ENCODE peak calls at places on chromosomes 7 and 10, in ten cellular contexts. O, W, G, H, U, V, B, I, S and T are unnamed samples.

GRCh38 chr7:92880212-92881090 is 44.1 kb upstream of the CDK6 start:
- DNase-seq in O (no peak), W (no peak), G (no peak), H (no peak), U (peak; percentile 4), V (no peak), B (peak; percentile 51), I (no peak), S (no peak), T (no peak)

GRCh38 chr10:131983780-131984179 is 2.1 kb upstream of the BNIP3 start:
- DNase-seq in O (no peak), W (no peak), G (peak; percentile 9), H (no peak), U (no peak), V (peak; percentile 99), B (peak; percentile 68), I (no peak), S (no peak), T (peak; percentile 89)

GRCh38 chr7:152735443-152736004 is 24.0 kb upstream of the ACTR3B start:
- DNase-seq in O (no peak), W (no peak), G (no peak), H (no peak), U (no peak), V (peak; percentile 11), B (no peak), I (no peak), S (no peak), T (no peak)

GRCh38 chr7:46781901-46782439 is 799.9 kb downstream of the TNS3 start:
- DNase-seq in O (no peak), W (no peak), G (no peak), H (no peak), U (no peak), V (no peak), B (no peak), I (no peak), S (no peak), T (no peak)

GRCh38 chr10:92309273-92309672 is 18.3 kb downstream of the MARCHF5 start:
- DNase-seq in O (no peak), W (no peak), G (no peak), H (no peak), U (no peak), V (no peak), B (no peak), I (no peak), S (no peak), T (no peak)

GRCh38 chr7:130921391-130922180 is 187.6 kb upstream of the KLF14 start:
- DNase-seq in O (peak; percentile 56), W (peak; percentile 69), G (no peak), H (peak; percentile 87), U (no peak), V (peak; percentile 85), B (peak; percentile 91), I (no peak), S (peak; percentile 49), T (no peak)

GRCh38 chr7:30682131-30683083 is at the start of gene CRHR2:
- DNase-seq in O (peak; percentile 44), W (peak; percentile 26), G (no peak), H (no peak), U (no peak), V (no peak), B (no peak), I (no peak), S (peak; percentile 26), T (no peak)

GRCh38 chr7:101952355-101953247 is 135.2 kb downstream of the CUX1 start:
- DNase-seq in O (no peak), W (peak; percentile 27), G (no peak), H (no peak), U (peak; percentile 86), V (peak; percentile 93), B (peak; percentile 83), I (no peak), S (no peak), T (peak; percentile 45)

GRCh38 chr10:6065845-6066244 is 3.7 kb upstream of the IL2RA start:
- DNase-seq in O (peak; percentile 7), W (no peak), G (no peak), H (peak; percentile 49), U (no peak), V (no peak), B (peak; percentile 85), I (no peak), S (no peak), T (no peak)

GRCh38 chr7:42549212-42549611 is 312.2 kb upstream of the GLI3 start:
- DNase-seq in O (no peak), W (no peak), G (no peak), H (no peak), U (no peak), V (no peak), B (no peak), I (no peak), S (no peak), T (no peak)

GRCh38 chr7:37085600-37085999 is 361.3 kb upstream of the AOAH start:
- DNase-seq in O (no peak), W (no peak), G (no peak), H (no peak), U (no peak), V (no peak), B (no peak), I (no peak), S (no peak), T (no peak)

GRCh38 chr7:603152-603941 is 83.7 kb upstream of the PDGFA start:
- DNase-seq in O (no peak), W (no peak), G (no peak), H (no peak), U (no peak), V (no peak), B (no peak), I (no peak), S (no peak), T (no peak)

GRCh38 chr10:116170815-116171250 is 102.2 kb downstream of the GFRA1 start:
- DNase-seq in O (no peak), W (no peak), G (no peak), H (no peak), U (no peak), V (peak; percentile 26), B (peak; percentile 25), I (no peak), S (no peak), T (peak; percentile 6)

GRCh38 chr10:97827778-97828291 is 21.8 kb upstream of the GOLGA7B start:
- DNase-seq in O (no peak), W (no peak), G (no peak), H (no peak), U (no peak), V (no peak), B (no peak), I (no peak), S (no peak), T (no peak)

GRCh38 chr10:71367279-71367678 is 29.4 kb upstream of the CDH23 start:
- DNase-seq in O (no peak), W (no peak), G (no peak), H (no peak), U (no peak), V (no peak), B (no peak), I (no peak), S (no peak), T (no peak)
- H3K27me3 ChIP-seq in O (no peaks in the 10 kb centered on the region), W (no peaks in the 10 kb centered on the region), G (no peaks in the 10 kb centered on the region), H (no peaks in the 10 kb centered on the region), U (no peaks in the 10 kb centered on the region), V (peaks cover 19% of the 10 kb centered on the region), B (no peaks in the 10 kb centered on the region), I (no peaks in the 10 kb centered on the region), S (peaks cover 28% of the 10 kb centered on the region), T (peaks cover 9% of the 10 kb centered on the region)

GRCh38 chr7:27930910-27931476 is 191.0 kb downstream of the TAX1BP1 start:
- DNase-seq in O (no peak), W (no peak), G (no peak), H (no peak), U (no peak), V (no peak), B (peak; percentile 8), I (no peak), S (no peak), T (no peak)

GRCh38 chr7:27933691-27934565 is 194.0 kb downstream of the TAX1BP1 start:
- DNase-seq in O (no peak), W (no peak), G (no peak), H (no peak), U (no peak), V (no peak), B (peak; percentile 9), I (no peak), S (no peak), T (no peak)

GRCh38 chr7:27925573-27926201 is 185.7 kb downstream of the TAX1BP1 start:
- DNase-seq in O (no peak), W (no peak), G (no peak), H (no peak), U (no peak), V (no peak), B (no peak), I (no peak), S (no peak), T (no peak)

GRCh38 chr7:27928001-27928400 is 188.0 kb downstream of the TAX1BP1 start:
- DNase-seq in O (no peak), W (no peak), G (no peak), H (no peak), U (no peak), V (no peak), B (no peak), I (no peak), S (no peak), T (no peak)

DNA sequence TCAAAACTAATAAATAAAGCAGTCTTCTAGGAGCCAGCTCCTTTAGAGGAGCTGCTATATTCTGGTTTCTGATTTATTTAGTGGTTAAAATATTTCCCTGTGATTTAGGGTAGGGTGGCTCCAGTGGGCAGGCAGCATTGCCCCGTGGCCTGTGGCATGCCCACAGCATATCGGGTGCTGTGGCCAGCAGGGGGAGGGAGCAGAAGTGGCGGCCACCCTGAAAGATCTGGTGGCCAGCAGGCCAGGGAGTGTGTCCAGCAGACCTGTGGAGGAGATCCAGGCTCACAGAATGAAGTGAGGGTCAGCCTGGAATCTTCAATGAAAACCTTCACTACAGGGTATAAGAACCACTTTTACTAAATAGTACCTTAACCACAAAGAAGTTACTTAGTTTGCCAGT is 189.2 kb downstream of the TAX1BP1 start:
- DNase-seq in O (no peak), W (no peak), G (no peak), H (no peak), U (no peak), V (no peak), B (no peak), I (no peak), S (no peak), T (no peak)
- TF ChIP-seq CTCF in O (no peak), W (no peak), G (no peak), H (no peak), U (peak; percentile 15), V (no peak), B (no peak), I (no peak), S (no peak), T (no peak)

GRCh38 chr7:128837521-128837921 is 7.3 kb downstream of the FLNC start:
- DNase-seq in O (no peak), W (peak; percentile 19), G (no peak), H (no peak), U (no peak), V (no peak), B (no peak), I (no peak), S (no peak), T (no peak)
- H3K4me1 ChIP-seq in O (no peaks in the 10 kb centered on the region), W (peaks cover 56% of the 10 kb centered on the region), G (peaks cover 7% of the 10 kb centered on the region), H (peaks cover 26% of the 10 kb centered on the region), U (no peaks in the 10 kb centered on the region), V (peaks cover 24% of the 10 kb centered on the region), B (peaks cover 15% of the 10 kb centered on the region), I (no peaks in the 10 kb centered on the region), S (peaks cover 84% of the 10 kb centered on the region), T (no peaks in the 10 kb centered on the region)

DNA sequence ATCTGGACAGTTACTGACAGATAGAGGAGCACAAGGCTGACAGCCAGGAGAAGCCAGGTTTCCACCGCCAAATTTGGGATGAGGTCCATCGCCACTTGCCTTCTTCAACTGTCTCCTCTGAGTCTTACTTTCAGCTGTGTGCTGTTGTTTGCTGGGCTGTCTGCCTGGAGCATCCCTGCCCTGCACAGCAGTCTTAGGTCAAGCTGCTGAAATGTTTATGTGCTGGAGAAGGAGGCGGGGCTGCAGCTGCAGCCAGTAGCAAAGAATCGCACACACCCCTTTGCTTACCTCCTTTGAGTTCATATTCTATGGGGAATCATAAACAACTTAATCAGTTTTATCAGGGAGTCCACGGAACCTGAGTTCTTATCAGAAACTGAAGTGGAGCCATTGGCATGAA is 20.1 kb upstream of the CYP3A5 start:
- DNase-seq in O (no peak), W (no peak), G (no peak), H (no peak), U (no peak), V (no peak), B (no peak), I (no peak), S (no peak), T (no peak)
- H3K27me3 ChIP-seq in O (no peaks in the 10 kb centered on the region), W (no peaks in the 10 kb centered on the region), G (no peaks in the 10 kb centered on the region), H (no peaks in the 10 kb centered on the region), U (no peaks in the 10 kb centered on the region), V (no peaks in the 10 kb centered on the region), B (no peaks in the 10 kb centered on the region), I (no peaks in the 10 kb centered on the region), S (no peaks in the 10 kb centered on the region), T (no peaks in the 10 kb centered on the region)